ENCODE peak calls at places on chromosomes 1 and 21, in six cellular contexts. M is left ventricle myocardium inferior, V is kidney epithelial cell, I is A549, H is choroid plexus epithelial cell, X is esophagus squamous epithelium. T is an unnamed sample.

GRCh38 chr1:208475951-208476824 is 232.0 kb upstream of the PLXNA2 start:
- DNase-seq in M (no peak), V (no peak), I (no peak), H (peak; percentile 26), X (no peak), T (peak; percentile 37)

GRCh38 chr1:233300326-233300725 is 4.8 kb upstream of the PCNX2 start:
- DNase-seq in M (no peak), V (no peak), I (no peak), H (peak; percentile 10), X (no peak), T (no peak)

GRCh38 chr1:42922687-42923366 is 35.8 kb downstream of the SLC2A1 start:
- DNase-seq in M (no peak), V (peak; percentile 53), I (peak; percentile 73), H (peak; percentile 79), X (no peak), T (peak; percentile 79)

GRCh38 chr1:29798699-29799566 is 562.6 kb downstream of the PTPRU start:
- DNase-seq in M (no peak), V (no peak), I (no peak), H (no peak), X (no peak), T (no peak)

GRCh38 chr1:24704411-24705259 is 40.6 kb upstream of the CLIC4 start:
- DNase-seq in M (no peak), V (peak; percentile 86), I (peak; percentile 31), H (peak; percentile 42), X (no peak), T (peak; percentile 62)

GRCh38 chr1:8351693-8352470 is 34.0 kb downstream of the SLC45A1 start:
- DNase-seq in M (no peak), V (no peak), I (peak; percentile 32), H (peak; percentile 40), X (no peak), T (peak; percentile 48)

GRCh38 chr1:162695687-162696086 is 63.4 kb downstream of the DDR2 start:
- DNase-seq in M (no peak), V (no peak), I (no peak), H (no peak), X (no peak), T (no peak)

GRCh38 chr1:164320780-164321683 is 238.0 kb upstream of the PBX1 start:
- DNase-seq in M (peak; percentile 25), V (no peak), I (no peak), H (peak; percentile 24), X (no peak), T (peak; percentile 16)

GRCh38 chr21:39336457-39337008 is 12.4 kb downstream of the HMGN1 start:
- DNase-seq in M (no peak), V (no peak), I (no peak), H (no peak), X (no peak), T (no peak)

GRCh38 chr1:171017431-171017830 is 73.3 kb upstream of the FMO3 start:
- DNase-seq in M (no peak), V (no peak), I (no peak), H (no peak), X (no peak), T (no peak)

GRCh38 chr1:229141271-229141670 is 129.6 kb upstream of the RAB4A start:
- DNase-seq in M (no peak), V (no peak), I (no peak), H (no peak), X (no peak), T (no peak)

GRCh38 chr1:59477286-59477685 is 180.4 kb downstream of the FGGY start:
- DNase-seq in M (no peak), V (no peak), I (no peak), H (peak; percentile 48), X (no peak), T (peak; percentile 86)

GRCh38 chr1:94543893-94544635 is 2.5 kb upstream of the F3 start:
- DNase-seq in M (no peak), V (no peak), I (no peak), H (peak; percentile 91), X (no peak), T (peak; percentile 36)

GRCh38 chr1:205632374-205633169 is 761 bp upstream of the ELK4 start:
- DNase-seq in M (no peak), V (no peak), I (no peak), H (peak; percentile 3), X (no peak), T (no peak)

GRCh38 chr1:65949230-65949626 is 156.5 kb downstream of the PDE4B start:
- DNase-seq in M (no peak), V (no peak), I (no peak), H (peak; percentile 25), X (no peak), T (peak; percentile 46)

GRCh38 chr1:153375511-153375910 is at the start of gene S100A12:
- DNase-seq in M (no peak), V (peak; percentile 42), I (no peak), H (peak; percentile 79), X (no peak), T (peak; percentile 87)

GRCh38 chr1:178168535-178168934 is 74.6 kb downstream of the RASAL2 start:
- DNase-seq in M (no peak), V (no peak), I (no peak), H (peak; percentile 85), X (no peak), T (peak; percentile 60)

GRCh38 chr1:94056996-94057395 is 64.0 kb downstream of the ABCA4 start:
- DNase-seq in M (no peak), V (no peak), I (no peak), H (peak; percentile 41), X (no peak), T (no peak)

GRCh38 chr1:31793086-31793485 is 22.7 kb downstream of the SPOCD1 start:
- DNase-seq in M (no peak), V (no peak), I (no peak), H (no peak), X (no peak), T (no peak)

GRCh38 chr1:24705260-24706073 is 39.8 kb upstream of the CLIC4 start:
- DNase-seq in M (peak; percentile 82), V (no peak), I (peak; percentile 91), H (peak; percentile 97), X (no peak), T (peak; percentile 39)

GRCh38 chr1:31306278-31306677 is 9.4 kb downstream of the ZCCHC17 start:
- DNase-seq in M (no peak), V (peak; percentile 53), I (no peak), H (peak; percentile 84), X (no peak), T (peak; percentile 91)

GRCh38 chr1:223811634-223812101 is 34.1 kb downstream of the TP53BP2 start:
- DNase-seq in M (no peak), V (no peak), I (no peak), H (peak; percentile 72), X (no peak), T (no peak)

GRCh38 chr1:47797555-47797954 is 199.6 kb downstream of the TRABD2B start:
- DNase-seq in M (no peak), V (no peak), I (no peak), H (peak; percentile 79), X (no peak), T (no peak)

GRCh38 chr1:81299892-81300291 is 500.8 kb upstream of the ADGRL2 start:
- DNase-seq in M (no peak), V (no peak), I (no peak), H (no peak), X (no peak), T (no peak)

GRCh38 chr1:81298321-81298720 is 502.4 kb upstream of the ADGRL2 start:
- DNase-seq in M (no peak), V (no peak), I (no peak), H (peak; percentile 3), X (no peak), T (no peak)

GRCh38 chr1:81305997-81306452 is 494.7 kb upstream of the ADGRL2 start:
- DNase-seq in M (no peak), V (peak; percentile 25), I (peak; percentile 14), H (peak; percentile 76), X (no peak), T (peak; percentile 75)

DNA sequence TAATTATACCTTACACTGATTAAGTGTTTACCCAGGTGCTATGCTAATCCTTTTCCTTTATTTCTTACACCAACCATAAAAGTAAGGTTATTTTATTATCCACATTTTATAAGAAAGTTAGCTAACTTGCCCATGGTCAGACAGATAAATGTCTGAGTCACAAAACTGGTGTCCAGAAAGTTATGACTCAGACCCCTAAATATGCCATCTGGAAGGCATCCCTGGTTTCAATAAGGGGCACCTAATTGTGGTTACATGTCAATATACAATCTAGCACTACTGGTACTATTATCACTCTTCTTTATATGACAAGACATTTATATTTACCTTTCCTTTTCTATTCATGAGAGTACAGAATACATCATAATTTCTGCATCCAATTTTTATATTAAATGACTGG is 496.5 kb upstream of the ADGRL2 start:
- DNase-seq in M (no peak), V (peak; percentile 31), I (peak; percentile 3), H (peak; percentile 26), X (no peak), T (peak; percentile 87)
- H3K4me3 ChIP-seq in M (no peak overlapping the region), V (no peak overlapping the region), I (no peak overlapping the region), H (no peak overlapping the region), X (no peak overlapping the region), T (no peak overlapping the region)

GRCh38 chr1:23039308-23039826 is 20.1 kb downstream of the KDM1A start:
- DNase-seq in M (no peak), V (no peak), I (no peak), H (no peak), X (no peak), T (no peak)

GRCh38 chr1:23040509-23040908 is 21.2 kb downstream of the KDM1A start:
- DNase-seq in M (no peak), V (no peak), I (no peak), H (no peak), X (no peak), T (no peak)

GRCh38 chr1:23044035-23044434 is 24.8 kb downstream of the KDM1A start:
- DNase-seq in M (no peak), V (no peak), I (no peak), H (no peak), X (no peak), T (no peak)
- TF ChIP-seq CTCF in M (no peak), V (no peak), I (no peak), H (no peak), X (no peak), T (no peak)

DNA sequence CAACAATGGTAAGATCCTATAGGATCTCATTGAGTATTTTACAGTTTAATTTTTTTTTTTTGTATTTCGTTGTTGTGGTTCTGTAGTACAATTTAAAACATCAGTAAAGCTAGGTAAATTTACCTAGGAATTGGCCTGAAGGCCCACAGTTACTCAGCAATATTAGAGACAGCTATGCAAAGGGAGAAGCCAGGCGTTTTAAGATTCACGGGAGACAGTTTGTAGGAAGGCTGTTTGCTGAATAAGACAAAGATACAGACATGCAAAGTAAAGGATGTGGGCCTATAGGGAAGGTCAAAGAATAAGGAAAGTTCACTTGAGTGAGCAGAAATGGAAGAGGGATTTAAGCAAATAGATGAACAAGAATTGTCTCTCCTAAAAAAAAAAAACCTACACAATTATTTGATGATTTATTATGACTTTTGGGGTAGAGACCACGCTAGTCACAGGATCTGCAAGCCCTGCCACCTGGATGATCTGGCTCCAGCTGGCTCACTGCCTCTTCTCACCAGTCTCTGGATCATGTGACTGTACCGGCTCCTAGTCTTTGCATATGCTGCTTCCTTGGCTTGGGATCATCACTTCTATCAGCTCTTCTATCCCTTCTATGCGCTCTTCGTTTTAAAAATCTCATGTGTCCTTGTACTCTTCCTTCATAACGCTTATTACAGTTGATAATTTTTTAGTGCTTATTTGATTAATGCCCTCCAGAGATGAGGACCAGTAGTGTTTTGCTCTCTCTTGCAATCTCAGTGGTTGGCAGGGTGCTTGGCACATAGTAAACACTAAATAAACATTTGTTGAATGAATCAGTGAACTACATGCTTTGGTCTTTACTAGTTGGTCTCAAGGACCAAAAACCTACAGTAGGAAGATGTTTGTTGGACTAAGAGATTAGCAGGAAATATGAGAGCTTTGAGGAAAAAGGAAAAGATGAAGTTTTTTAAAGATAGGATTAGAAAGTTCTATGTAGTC is 14.1 kb downstream of the DYRK1A start:
- DNase-seq in M (no peak), V (no peak), I (no peak), H (no peak), X (no peak), T (no peak)
- H3K4me3 ChIP-seq in M (no peak overlapping the region), V (no peak overlapping the region), I (no peak overlapping the region), H (no peak overlapping the region), X (no peak overlapping the region), T (no peak overlapping the region)

GRCh38 chr1:203038891-203039608 is 12.8 kb downstream of the PPFIA4 start:
- DNase-seq in M (peak; percentile 72), V (peak; percentile 23), I (peak; percentile 86), H (peak; percentile 80), X (no peak), T (peak; percentile 86)
- TF ChIP-seq CTCF in M (peak; percentile 93), V (peak; percentile 89), I (peak; percentile 87), H (peak; percentile 95), X (peak; percentile 68), T (peak; percentile 84)

T was measured in foreskin fibroblast.